ENCODE peak calls at places on chromosome 9, in seven cellular contexts. I is HFF-Myc, E is mammary epithelial cell, G is NCI-H1092 treated with DMSO at 0.1 percent for 48 hours, B is NCI-H345, S is nephron progenitor cell, F is heart right ventricle. W is an unnamed sample.

GRCh38 chr9:128521955-128522354 is 17.4 kb downstream of the GLE1 start:
- DNase-seq in I (no peak), E (no peak), G (no peak), B (no peak), S (no peak), F (no peak), W (no peak)

GRCh38 chr9:131502781-131503625 is at the start of gene POMT1:
- DNase-seq in I (peak), E (peak), G (peak), B (peak), S (peak), F (peak), W (peak)

GRCh38 chr9:114382951-114383865 is 4.6 kb downstream of the AKNA start:
- DNase-seq in I (no peak), E (no peak), G (no peak), B (no peak), S (no peak), F (peak), W (no peak)

GRCh38 chr9:69951411-69951810 is 92.2 kb upstream of the MAMDC2 start:
- DNase-seq in I (peak), E (peak), G (no peak), B (no peak), S (no peak), F (no peak), W (no peak)

GRCh38 chr9:77933976-77934375 is 97.6 kb downstream of the GNAQ start:
- DNase-seq in I (no peak), E (no peak), G (no peak), B (no peak), S (no peak), F (no peak), W (no peak)

GRCh38 chr9:127539259-127539981 is 72.7 kb upstream of the STXBP1 start:
- DNase-seq in I (no peak), E (no peak), G (no peak), B (no peak), S (no peak), F (no peak), W (no peak)

GRCh38 chr9:76358628-76359283 is 35.5 kb downstream of the RFK start:
- DNase-seq in I (no peak), E (no peak), G (no peak), B (no peak), S (no peak), F (no peak), W (no peak)

GRCh38 chr9:35859310-35859994 is 10.7 kb downstream of the OR13J1 start:
- DNase-seq in I (no peak), E (peak), G (peak), B (no peak), S (no peak), F (no peak), W (no peak)

GRCh38 chr9:114718801-114719221 is 36.8 kb upstream of the TEX48 start:
- DNase-seq in I (no peak), E (peak), G (no peak), B (no peak), S (no peak), F (no peak), W (no peak)

GRCh38 chr9:130607640-130608420 is 28.5 kb downstream of the FUBP3 start:
- DNase-seq in I (peak), E (no peak), G (no peak), B (no peak), S (no peak), F (no peak), W (no peak)

GRCh38 chr9:68951879-68952659 is 61.8 kb downstream of the PRKACG start:
- DNase-seq in I (no peak), E (no peak), G (no peak), B (no peak), S (no peak), F (no peak), W (no peak)

GRCh38 chr9:113493080-113493615 is 29.6 kb downstream of the RGS3 start:
- DNase-seq in I (no peak), E (no peak), G (no peak), B (no peak), S (no peak), F (no peak), W (no peak)

GRCh38 chr9:22986556-22986955 is 539.9 kb downstream of the DMRTA1 start:
- DNase-seq in I (no peak), E (no peak), G (no peak), B (no peak), S (no peak), F (no peak), W (peak)

GRCh38 chr9:17380126-17380861 is 198.6 kb upstream of the SH3GL2 start:
- DNase-seq in I (no peak), E (peak), G (no peak), B (no peak), S (no peak), F (no peak), W (no peak)

GRCh38 chr9:3992924-3993323 is 306.9 kb downstream of the GLIS3 start:
- DNase-seq in I (peak), E (no peak), G (peak), B (no peak), S (no peak), F (no peak), W (no peak)

GRCh38 chr9:99601506-99601905 is 220.2 kb upstream of the NR4A3 start:
- DNase-seq in I (no peak), E (no peak), G (no peak), B (no peak), S (peak), F (peak), W (peak)

GRCh38 chr9:127779136-127779981 is 893 bp upstream of the SH2D3C start:
- DNase-seq in I (no peak), E (no peak), G (no peak), B (no peak), S (no peak), F (no peak), W (no peak)

GRCh38 chr9:2681981-2682380 is 35.3 kb upstream of the KCNV2 start:
- DNase-seq in I (no peak), E (no peak), G (no peak), B (no peak), S (no peak), F (no peak), W (no peak)

GRCh38 chr9:134683714-134684374 is 42.2 kb downstream of the COL5A1 start:
- DNase-seq in I (no peak), E (no peak), G (no peak), B (no peak), S (no peak), F (no peak), W (no peak)

GRCh38 chr9:112846528-112847488 is 43.9 kb downstream of the SLC46A2 start:
- DNase-seq in I (no peak), E (no peak), G (no peak), B (no peak), S (no peak), F (no peak), W (no peak)

GRCh38 chr9:87372401-87372851 is 125.2 kb upstream of the DAPK1 start:
- DNase-seq in I (no peak), E (no peak), G (no peak), B (no peak), S (no peak), F (no peak), W (no peak)

GRCh38 chr9:122087406-122088200 is 5.5 kb downstream of the TTLL11 start:
- DNase-seq in I (no peak), E (no peak), G (no peak), B (no peak), S (no peak), F (no peak), W (no peak)

GRCh38 chr9:108078823-108079222 is 589.3 kb upstream of the KLF4 start:
- DNase-seq in I (no peak), E (no peak), G (no peak), B (no peak), S (no peak), F (peak), W (no peak)